ENCODE peak calls at places on chromosomes 6 and 20, in six cellular contexts. One of them, this sample, is unnamed.

GRCh38 chr20:58271596-58272460 is 37.7 kb upstream of the RAB22A start:
- DNase-seq in uterus: no peak
- DNase-seq in astrocyte of the spinal cord: no peak
- DNase-seq in SJSA1: no peak
- DNase-seq in CD8-positive, alpha-beta memory T cell: no peak
- DNase-seq in lower leg skin: no peak
- DNase-seq in this sample: no peak

GRCh38 chr6:111602481-111603404 is 2.9 kb downstream of the TRAF3IP2 start:
- DNase-seq in astrocyte of the spinal cord: peak; percentile 80
- DNase-seq in CD8-positive, alpha-beta memory T cell: no peak
- DNase-seq in SJSA1: peak; percentile 66
- DNase-seq in uterus: peak; percentile 49
- DNase-seq in lower leg skin: no peak
- DNase-seq in this sample: no peak

GRCh38 chr6:20028143-20028542 is 184.1 kb downstream of the MBOAT1 start:
- DNase-seq in CD8-positive, alpha-beta memory T cell: no peak
- DNase-seq in lower leg skin: no peak
- DNase-seq in astrocyte of the spinal cord: no peak
- DNase-seq in uterus: no peak
- DNase-seq in SJSA1: no peak
- DNase-seq in this sample: no peak

GRCh38 chr20:38115205-38115604 is 49.9 kb downstream of the TGM2 start:
- DNase-seq in SJSA1: no peak
- DNase-seq in lower leg skin: no peak
- DNase-seq in astrocyte of the spinal cord: no peak
- DNase-seq in CD8-positive, alpha-beta memory T cell: no peak
- DNase-seq in uterus: no peak
- DNase-seq in this sample: no peak

GRCh38 chr20:57856658-57857057 is 146.8 kb upstream of the PMEPA1 start:
- DNase-seq in astrocyte of the spinal cord: no peak
- DNase-seq in uterus: no peak
- DNase-seq in SJSA1: no peak
- DNase-seq in CD8-positive, alpha-beta memory T cell: no peak
- DNase-seq in lower leg skin: no peak
- DNase-seq in this sample: no peak

GRCh38 chr20:56788671-56789610 is 159.8 kb downstream of the TFAP2C start:
- DNase-seq in lower leg skin: no peak
- DNase-seq in CD8-positive, alpha-beta memory T cell: no peak
- DNase-seq in astrocyte of the spinal cord: peak; percentile 23
- DNase-seq in uterus: no peak
- DNase-seq in SJSA1: peak; percentile 82
- DNase-seq in this sample: no peak

GRCh38 chr6:138403324-138403800 is 661 bp upstream of the HEBP2 start:
- DNase-seq in CD8-positive, alpha-beta memory T cell: peak; percentile 8
- DNase-seq in SJSA1: peak; percentile 55
- DNase-seq in astrocyte of the spinal cord: no peak
- DNase-seq in uterus: peak; percentile 42
- DNase-seq in lower leg skin: no peak
- DNase-seq in this sample: no peak

GRCh38 chr6:112912351-112913101 is 565.4 kb downstream of the RFPL4B start:
- DNase-seq in astrocyte of the spinal cord: peak; percentile 78
- DNase-seq in uterus: no peak
- DNase-seq in lower leg skin: no peak
- DNase-seq in CD8-positive, alpha-beta memory T cell: no peak
- DNase-seq in SJSA1: peak; percentile 9
- DNase-seq in this sample: no peak

GRCh38 chr6:162177733-162178132 is 549.8 kb downstream of the PRKN start:
- DNase-seq in SJSA1: no peak
- DNase-seq in uterus: no peak
- DNase-seq in CD8-positive, alpha-beta memory T cell: no peak
- DNase-seq in astrocyte of the spinal cord: peak; percentile 41
- DNase-seq in lower leg skin: no peak
- DNase-seq in this sample: no peak

GRCh38 chr6:75308250-75308988 is 23.8 kb upstream of the TMEM30A start:
- DNase-seq in astrocyte of the spinal cord: no peak
- DNase-seq in CD8-positive, alpha-beta memory T cell: no peak
- DNase-seq in SJSA1: no peak
- DNase-seq in lower leg skin: no peak
- DNase-seq in uterus: no peak
- DNase-seq in this sample: no peak

GRCh38 chr6:33249732-33250625 is 21.7 kb downstream of the VPS52 start:
- DNase-seq in CD8-positive, alpha-beta memory T cell: no peak
- DNase-seq in astrocyte of the spinal cord: peak; percentile 76
- DNase-seq in lower leg skin: no peak
- DNase-seq in uterus: peak; percentile 26
- DNase-seq in SJSA1: peak; percentile 52
- DNase-seq in this sample: no peak

GRCh38 chr20:48339986-48340884 is 487.6 kb downstream of the PREX1 start:
- DNase-seq in uterus: peak; percentile 13
- DNase-seq in astrocyte of the spinal cord: no peak
- DNase-seq in CD8-positive, alpha-beta memory T cell: no peak
- DNase-seq in SJSA1: no peak
- DNase-seq in lower leg skin: no peak
- DNase-seq in this sample: no peak

GRCh38 chr6:150231456-150231855 is 88.6 kb downstream of the PPP1R14C start:
- DNase-seq in SJSA1: no peak
- DNase-seq in uterus: no peak
- DNase-seq in CD8-positive, alpha-beta memory T cell: no peak
- DNase-seq in lower leg skin: no peak
- DNase-seq in astrocyte of the spinal cord: no peak
- DNase-seq in this sample: no peak

GRCh38 chr6:125597411-125598253 is 151.8 kb upstream of the HEY2 start:
- DNase-seq in astrocyte of the spinal cord: no peak
- DNase-seq in SJSA1: no peak
- DNase-seq in uterus: no peak
- DNase-seq in lower leg skin: no peak
- DNase-seq in CD8-positive, alpha-beta memory T cell: no peak
- DNase-seq in this sample: no peak

GRCh38 chr6:39880521-39881048 is 53.7 kb downstream of the MOCS1 start:
- DNase-seq in astrocyte of the spinal cord: no peak
- DNase-seq in uterus: no peak
- DNase-seq in lower leg skin: no peak
- DNase-seq in CD8-positive, alpha-beta memory T cell: no peak
- DNase-seq in SJSA1: no peak
- DNase-seq in this sample: no peak
- H3K4me3 ChIP-seq in astrocyte of the spinal cord: no peak overlapping the region
- H3K4me3 ChIP-seq in uterus: no peak overlapping the region
- H3K4me3 ChIP-seq in lower leg skin: no peak overlapping the region
- H3K4me3 ChIP-seq in CD8-positive, alpha-beta memory T cell: no peak overlapping the region
- H3K4me3 ChIP-seq in SJSA1: no peak overlapping the region
- H3K4me3 ChIP-seq in this sample: no peak overlapping the region

GRCh38 chr6:14004258-14004657 is 79.5 kb downstream of the RNF182 start:
- DNase-seq in lower leg skin: no peak
- DNase-seq in astrocyte of the spinal cord: no peak
- DNase-seq in CD8-positive, alpha-beta memory T cell: no peak
- DNase-seq in uterus: no peak
- DNase-seq in SJSA1: no peak
- DNase-seq in this sample: no peak

GRCh38 chr6:14002176-14002947 is 77.6 kb downstream of the RNF182 start:
- DNase-seq in uterus: no peak
- DNase-seq in lower leg skin: no peak
- DNase-seq in astrocyte of the spinal cord: no peak
- DNase-seq in SJSA1: no peak
- DNase-seq in CD8-positive, alpha-beta memory T cell: no peak
- DNase-seq in this sample: no peak

GRCh38 chr6:14000901-14001300 is 76.1 kb downstream of the RNF182 start:
- DNase-seq in SJSA1: no peak
- DNase-seq in lower leg skin: no peak
- DNase-seq in astrocyte of the spinal cord: no peak
- DNase-seq in CD8-positive, alpha-beta memory T cell: no peak
- DNase-seq in uterus: no peak
- DNase-seq in this sample: no peak

GRCh38 chr6:13998356-13998755 is 73.6 kb downstream of the RNF182 start:
- DNase-seq in astrocyte of the spinal cord: no peak
- DNase-seq in SJSA1: no peak
- DNase-seq in CD8-positive, alpha-beta memory T cell: no peak
- DNase-seq in lower leg skin: no peak
- DNase-seq in uterus: no peak
- DNase-seq in this sample: no peak

GRCh38 chr6:14001329-14002012 is 76.7 kb downstream of the RNF182 start:
- DNase-seq in SJSA1: peak; percentile 92
- DNase-seq in lower leg skin: no peak
- DNase-seq in astrocyte of the spinal cord: peak; percentile 99
- DNase-seq in CD8-positive, alpha-beta memory T cell: no peak
- DNase-seq in uterus: no peak
- DNase-seq in this sample: peak; percentile 67
- H3K4me3 ChIP-seq in SJSA1: no peak overlapping the region
- H3K4me3 ChIP-seq in lower leg skin: no peak overlapping the region
- H3K4me3 ChIP-seq in astrocyte of the spinal cord: peak overlapping the region; percentile 3
- H3K4me3 ChIP-seq in CD8-positive, alpha-beta memory T cell: no peak overlapping the region
- H3K4me3 ChIP-seq in uterus: no peak overlapping the region
- H3K4me3 ChIP-seq in this sample: peak overlapping the region; percentile 9

DNA sequence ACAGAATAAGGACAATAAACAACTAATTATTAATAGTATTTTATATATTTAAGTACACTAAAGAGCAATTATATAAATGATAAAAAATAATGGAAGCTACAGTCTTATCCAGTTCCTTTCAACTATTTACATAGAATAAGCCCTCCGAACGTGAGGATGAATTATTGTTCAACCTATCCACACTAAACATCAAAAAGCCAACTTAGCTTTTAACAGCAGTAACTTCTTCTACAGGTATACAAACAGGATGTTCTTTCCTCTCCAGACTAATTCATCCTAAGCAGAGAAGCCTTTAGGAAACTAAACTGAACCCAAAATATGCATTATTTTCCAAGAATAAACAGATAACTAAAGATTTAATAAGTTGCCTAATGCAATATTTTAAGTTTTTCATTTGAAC is 2.3 kb downstream of the FKBP5 start:
- DNase-seq in uterus: no peak
- DNase-seq in astrocyte of the spinal cord: no peak
- DNase-seq in CD8-positive, alpha-beta memory T cell: no peak
- DNase-seq in SJSA1: no peak
- DNase-seq in lower leg skin: no peak
- DNase-seq in this sample: no peak
- H3K4me3 ChIP-seq in uterus: peak overlapping the region; percentile 83
- H3K4me3 ChIP-seq in astrocyte of the spinal cord: peak overlapping the region; percentile 73
- H3K4me3 ChIP-seq in CD8-positive, alpha-beta memory T cell: peak overlapping the region; percentile 89
- H3K4me3 ChIP-seq in SJSA1: no peak overlapping the region
- H3K4me3 ChIP-seq in lower leg skin: peak overlapping the region; percentile 6
- H3K4me3 ChIP-seq in this sample: no peak overlapping the region

DNA sequence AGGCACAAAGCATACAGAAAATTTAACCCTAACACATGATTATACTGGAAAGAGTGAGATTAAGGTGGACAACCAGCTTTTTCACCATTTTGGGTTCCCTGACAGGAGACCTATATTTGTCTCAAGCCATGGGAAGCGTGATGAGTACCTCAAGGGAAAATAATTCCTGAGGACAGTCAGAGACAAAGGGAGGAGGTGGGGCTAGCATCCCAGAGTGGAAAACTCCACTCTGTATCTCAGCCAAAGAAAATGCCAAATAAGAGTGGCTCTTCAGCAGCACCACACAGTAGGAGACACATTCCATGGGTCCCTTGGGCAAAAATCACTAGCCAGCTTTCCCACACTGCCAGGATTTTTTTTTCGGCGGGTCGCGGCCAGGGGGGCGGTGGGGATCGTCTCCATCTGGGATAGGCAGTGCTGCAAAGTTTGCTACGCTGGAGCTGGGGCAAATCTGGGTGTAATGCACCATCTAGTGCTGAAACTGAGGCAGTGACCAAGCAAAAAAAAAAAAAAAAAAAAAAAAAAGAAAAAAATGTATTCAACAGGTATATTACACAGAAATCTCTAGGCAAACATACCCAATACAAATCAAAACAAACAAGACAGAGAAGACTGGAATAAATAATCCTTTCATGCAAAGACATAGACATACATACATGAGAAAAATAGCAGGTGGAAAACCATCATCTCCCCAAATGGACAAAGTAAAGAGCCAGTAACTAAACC is 77.3 kb upstream of the SLC35F1 start:
- DNase-seq in astrocyte of the spinal cord: peak; percentile 51
- DNase-seq in CD8-positive, alpha-beta memory T cell: no peak
- DNase-seq in lower leg skin: no peak
- DNase-seq in uterus: no peak
- DNase-seq in SJSA1: peak; percentile 29
- DNase-seq in this sample: no peak
- H3K4me3 ChIP-seq in astrocyte of the spinal cord: peak overlapping the region; percentile 48
- H3K4me3 ChIP-seq in CD8-positive, alpha-beta memory T cell: no peak overlapping the region
- H3K4me3 ChIP-seq in lower leg skin: no peak overlapping the region
- H3K4me3 ChIP-seq in uterus: no peak overlapping the region
- H3K4me3 ChIP-seq in SJSA1: no peak overlapping the region
- H3K4me3 ChIP-seq in this sample: peak overlapping the region; percentile 37

DNA sequence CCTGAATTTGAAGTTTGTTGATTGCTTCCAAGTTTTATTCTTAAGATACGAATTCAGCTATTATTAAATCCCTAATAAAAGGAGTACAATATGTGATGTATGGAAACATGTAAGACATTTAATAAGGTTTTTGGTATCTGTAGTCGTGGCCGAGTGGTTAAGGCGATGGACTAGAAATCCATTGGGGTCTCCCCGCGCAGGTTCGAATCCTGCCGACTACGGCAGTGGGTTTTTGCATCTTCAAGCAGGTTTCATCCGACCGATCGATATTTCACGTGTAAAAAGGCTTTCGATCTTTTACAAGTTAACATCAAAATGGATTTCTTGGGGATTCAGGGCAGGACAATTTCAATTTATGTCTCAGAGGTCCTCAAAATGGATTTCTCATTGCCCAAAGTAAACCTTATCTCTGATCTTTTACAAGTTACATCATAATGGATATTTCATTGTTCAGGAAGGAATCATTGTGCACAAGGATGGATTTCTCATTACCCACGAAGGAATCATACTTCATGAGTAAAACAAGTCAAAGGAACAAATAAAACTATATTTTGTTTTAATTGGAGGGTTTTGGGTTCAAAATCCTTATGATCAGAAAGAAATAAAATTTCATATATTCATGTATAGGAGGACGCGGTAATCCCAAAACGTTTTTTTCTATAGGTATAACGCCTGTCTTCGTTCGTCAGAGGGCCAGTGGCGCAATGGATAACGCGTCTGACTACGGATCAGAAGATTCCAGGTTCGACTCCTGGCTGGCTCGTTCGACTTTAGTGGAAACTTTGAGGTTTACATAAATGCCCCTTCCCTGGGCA is 37.3 kb upstream of the BTN3A2 start:
- DNase-seq in astrocyte of the spinal cord: peak; percentile 89
- DNase-seq in SJSA1: peak; percentile 42
- DNase-seq in CD8-positive, alpha-beta memory T cell: peak; percentile 21
- DNase-seq in lower leg skin: no peak
- DNase-seq in uterus: no peak
- DNase-seq in this sample: no peak
- H3K4me3 ChIP-seq in astrocyte of the spinal cord: peak overlapping the region; percentile 53
- H3K4me3 ChIP-seq in SJSA1: no peak overlapping the region
- H3K4me3 ChIP-seq in CD8-positive, alpha-beta memory T cell: peak overlapping the region; percentile 37
- H3K4me3 ChIP-seq in lower leg skin: no peak overlapping the region
- H3K4me3 ChIP-seq in uterus: no peak overlapping the region
- H3K4me3 ChIP-seq in this sample: peak overlapping the region; percentile 79

GRCh38 chr6:42726026-42726425 is 3.6 kb upstream of the PRPH2 start:
- DNase-seq in uterus: no peak
- DNase-seq in SJSA1: no peak
- DNase-seq in astrocyte of the spinal cord: no peak
- DNase-seq in lower leg skin: no peak
- DNase-seq in CD8-positive, alpha-beta memory T cell: no peak
- DNase-seq in this sample: no peak
- H3K4me3 ChIP-seq in uterus: no peak overlapping the region
- H3K4me3 ChIP-seq in SJSA1: no peak overlapping the region
- H3K4me3 ChIP-seq in astrocyte of the spinal cord: no peak overlapping the region
- H3K4me3 ChIP-seq in lower leg skin: no peak overlapping the region
- H3K4me3 ChIP-seq in CD8-positive, alpha-beta memory T cell: peak overlapping the region; percentile 68
- H3K4me3 ChIP-seq in this sample: no peak overlapping the region

GRCh38 chr6:137214931-137215330 is 4.3 kb downstream of the IFNGR1 start:
- DNase-seq in CD8-positive, alpha-beta memory T cell: no peak
- DNase-seq in uterus: no peak
- DNase-seq in astrocyte of the spinal cord: no peak
- DNase-seq in lower leg skin: no peak
- DNase-seq in SJSA1: no peak
- DNase-seq in this sample: no peak
- H3K4me3 ChIP-seq in CD8-positive, alpha-beta memory T cell: no peak overlapping the region
- H3K4me3 ChIP-seq in uterus: no peak overlapping the region
- H3K4me3 ChIP-seq in astrocyte of the spinal cord: no peak overlapping the region
- H3K4me3 ChIP-seq in lower leg skin: no peak overlapping the region
- H3K4me3 ChIP-seq in SJSA1: no peak overlapping the region
- H3K4me3 ChIP-seq in this sample: no peak overlapping the region

GRCh38 chr6:42727627-42728026 is 5.2 kb upstream of the PRPH2 start:
- DNase-seq in CD8-positive, alpha-beta memory T cell: no peak
- DNase-seq in lower leg skin: no peak
- DNase-seq in astrocyte of the spinal cord: no peak
- DNase-seq in uterus: peak; percentile 35
- DNase-seq in SJSA1: no peak
- DNase-seq in this sample: no peak
- H3K4me3 ChIP-seq in CD8-positive, alpha-beta memory T cell: no peak overlapping the region
- H3K4me3 ChIP-seq in lower leg skin: no peak overlapping the region
- H3K4me3 ChIP-seq in astrocyte of the spinal cord: no peak overlapping the region
- H3K4me3 ChIP-seq in uterus: peak overlapping the region; percentile 44
- H3K4me3 ChIP-seq in SJSA1: no peak overlapping the region
- H3K4me3 ChIP-seq in this sample: no peak overlapping the region